ENCODE peak calls at places on chromosome 6, in ten cellular contexts. V is lower lobe of right lung; D is testis; J is adipocyte; U is cardiac fibroblast; K is Caco-2; T is fibroblast of mammary gland; B is IMR-90; A is BJ; X is effector memory CD4-positive, alpha-beta T cell. O is an unnamed sample.

GRCh38 chr6:140956567-140957306 is 1176.0 kb upstream of the GJE1 start:
- DNase-seq in V (no peak), A (no peak), J (peak), K (no peak), D (no peak), U (peak), T (peak), B (peak), X (no peak), O (peak)

GRCh38 chr6:16759646-16760535 is 1.4 kb downstream of the ATXN1 start:
- DNase-seq in D (peak), K (peak), B (peak), V (peak), U (peak), A (no peak), X (peak), J (peak), T (peak), O (peak)

GRCh38 chr6:159701413-159701999 is 8.5 kb upstream of the SOD2 start:
- DNase-seq in T (peak), X (no peak), J (peak), U (peak), V (no peak), D (no peak), K (no peak), A (peak), B (peak), O (peak)

GRCh38 chr6:15254074-15254975 is 8.5 kb downstream of the JARID2 start:
- DNase-seq in B (no peak), V (no peak), T (peak), X (no peak), U (peak), J (no peak), D (no peak), K (no peak), A (no peak), O (no peak)

GRCh38 chr6:149586149-149586548 is 20.0 kb downstream of the GINM1 start:
- DNase-seq in D (no peak), T (no peak), X (no peak), U (no peak), K (no peak), B (no peak), J (no peak), A (no peak), V (no peak), O (no peak)

GRCh38 chr6:8219352-8219943 is 117.1 kb upstream of the EEF1E1 start:
- DNase-seq in J (peak), U (peak), V (no peak), X (peak), D (peak), T (peak), A (no peak), K (no peak), B (peak), O (peak)

GRCh38 chr6:4356899-4357659 is 221.7 kb upstream of the ECI2 start:
- DNase-seq in X (no peak), J (no peak), A (no peak), U (no peak), T (no peak), K (no peak), B (no peak), V (no peak), D (no peak), O (no peak)

GRCh38 chr6:140480852-140481251 is 1106.4 kb upstream of the CITED2 start:
- DNase-seq in A (no peak), B (peak), T (peak), X (no peak), J (peak), V (no peak), D (peak), K (no peak), U (peak), O (no peak)

GRCh38 chr6:44228433-44228832 is 5.0 kb downstream of the SLC29A1 start:
- DNase-seq in K (no peak), V (no peak), J (no peak), X (no peak), D (no peak), A (no peak), T (no peak), B (no peak), U (no peak), O (no peak)

GRCh38 chr6:79648315-79648714 is 17.2 kb downstream of the SH3BGRL2 start:
- DNase-seq in U (no peak), T (no peak), B (no peak), J (no peak), X (no peak), A (no peak), D (no peak), V (no peak), K (no peak), O (peak)

GRCh38 chr6:90109141-90109540 is 187.5 kb downstream of the BACH2 start:
- DNase-seq in V (no peak), T (no peak), B (no peak), D (no peak), J (no peak), U (no peak), X (no peak), K (no peak), A (no peak), O (no peak)

GRCh38 chr6:117448732-117449131 is 23.0 kb upstream of the ROS1 start:
- DNase-seq in B (peak), V (no peak), J (peak), K (no peak), X (no peak), T (peak), U (peak), D (no peak), A (peak), O (no peak)

GRCh38 chr6:44655368-44656342 is 268.1 kb downstream of the CDC5L start:
- DNase-seq in X (peak), T (peak), A (no peak), J (peak), U (peak), D (peak), B (peak), K (peak), V (peak), O (peak)

GRCh38 chr6:168207421-168208175 is 112.0 kb downstream of the DACT2 start:
- DNase-seq in V (no peak), D (no peak), J (no peak), X (no peak), K (no peak), T (no peak), B (no peak), A (no peak), U (no peak), O (no peak)

GRCh38 chr6:56513631-56514030 is 129.1 kb downstream of the DST start:
- DNase-seq in K (no peak), V (no peak), J (no peak), A (no peak), T (no peak), U (no peak), X (no peak), B (peak), D (no peak), O (no peak)

GRCh38 chr6:93047033-93047432 is 372.3 kb downstream of the EPHA7 start:
- DNase-seq in B (no peak), X (no peak), U (no peak), J (no peak), T (no peak), A (no peak), D (no peak), K (no peak), V (no peak), O (no peak)

GRCh38 chr6:17086469-17086868 is 15.4 kb upstream of the STMND1 start:
- DNase-seq in X (no peak), J (peak), K (peak), T (peak), D (peak), A (peak), V (no peak), B (peak), U (peak), O (peak)

GRCh38 chr6:84249724-84250123 is 22.3 kb upstream of the CEP162 start:
- DNase-seq in K (no peak), A (no peak), X (no peak), D (no peak), J (no peak), U (peak), B (no peak), T (peak), V (no peak), O (no peak)

GRCh38 chr6:140809694-140810101 is 1323.0 kb upstream of the GJE1 start:
- DNase-seq in V (no peak), B (no peak), J (no peak), A (no peak), T (no peak), K (no peak), D (no peak), X (no peak), U (peak), O (no peak)

GRCh38 chr6:43736844-43737243 is 33.2 kb upstream of the VEGFA start:
- DNase-seq in T (no peak), J (no peak), B (no peak), K (no peak), D (no peak), X (no peak), V (no peak), A (no peak), U (no peak), O (no peak)

GRCh38 chr6:117477988-117478852 is 4.3 kb upstream of the DCBLD1 start:
- DNase-seq in D (peak), J (no peak), X (no peak), A (no peak), B (no peak), U (peak), T (peak), V (no peak), K (peak), O (peak)

GRCh38 chr6:38270367-38270766 is 369.4 kb downstream of the BTBD9 start:
- DNase-seq in D (no peak), X (no peak), U (no peak), B (no peak), V (no peak), K (no peak), A (no peak), J (no peak), T (peak), O (no peak)

GRCh38 chr6:109787312-109787711 is 96.2 kb downstream of the FIG4 start:
- DNase-seq in X (no peak), J (no peak), V (no peak), D (no peak), K (no peak), U (no peak), T (no peak), A (no peak), B (no peak), O (no peak)

GRCh38 chr6:11632231-11632630 is 94.7 kb downstream of the TMEM170B start:
- DNase-seq in T (no peak), A (no peak), V (peak), U (peak), J (peak), X (no peak), D (no peak), B (peak), K (peak), O (peak)

GRCh38 chr6:130322673-130323268 is 43.0 kb upstream of the TMEM200A start:
- DNase-seq in T (peak), D (peak), B (peak), K (no peak), V (no peak), U (peak), X (peak), A (no peak), J (peak), O (peak)

GRCh38 chr6:143822584-143823024 is 20.5 kb upstream of the LTV1 start:
- DNase-seq in B (peak), K (no peak), A (no peak), J (peak), D (no peak), X (no peak), V (no peak), U (peak), T (peak), O (no peak)

GRCh38 chr6:96014846-96015245 is 928 bp upstream of the FUT9 start:
- DNase-seq in J (no peak), A (no peak), V (no peak), K (no peak), D (no peak), T (no peak), U (no peak), X (no peak), B (no peak), O (no peak)

GRCh38 chr6:16438677-16439615 is 200.6 kb downstream of the GMPR start:
- DNase-seq in V (no peak), X (no peak), B (peak), K (no peak), D (no peak), T (peak), J (peak), A (no peak), U (peak), O (no peak)

GRCh38 chr6:42385339-42385738 is 66.4 kb downstream of the TRERF1 start:
- DNase-seq in J (no peak), B (no peak), V (no peak), U (no peak), X (no peak), T (no peak), K (no peak), A (no peak), D (no peak), O (peak)

GRCh38 chr6:6736753-6737654 is 148.5 kb downstream of the LY86 start:
- DNase-seq in U (peak), B (no peak), X (no peak), V (peak), T (peak), A (peak), D (peak), K (peak), J (peak), O (peak)

GRCh38 chr6:15502451-15503345 is 160.1 kb downstream of the DTNBP1 start:
- DNase-seq in D (no peak), T (no peak), B (no peak), K (no peak), X (no peak), U (peak), A (no peak), J (no peak), V (no peak), O (no peak)

GRCh38 chr6:99016355-99016754 is 68.6 kb upstream of the FBXL4 start:
- DNase-seq in D (no peak), A (no peak), U (peak), T (peak), V (no peak), X (no peak), K (no peak), B (peak), J (peak), O (no peak)

GRCh38 chr6:56370127-56370540 is 122.8 kb upstream of the COL21A1 start:
- DNase-seq in T (peak), D (peak), B (no peak), A (no peak), U (peak), V (peak), K (peak), X (no peak), J (peak), O (peak)

DNA sequence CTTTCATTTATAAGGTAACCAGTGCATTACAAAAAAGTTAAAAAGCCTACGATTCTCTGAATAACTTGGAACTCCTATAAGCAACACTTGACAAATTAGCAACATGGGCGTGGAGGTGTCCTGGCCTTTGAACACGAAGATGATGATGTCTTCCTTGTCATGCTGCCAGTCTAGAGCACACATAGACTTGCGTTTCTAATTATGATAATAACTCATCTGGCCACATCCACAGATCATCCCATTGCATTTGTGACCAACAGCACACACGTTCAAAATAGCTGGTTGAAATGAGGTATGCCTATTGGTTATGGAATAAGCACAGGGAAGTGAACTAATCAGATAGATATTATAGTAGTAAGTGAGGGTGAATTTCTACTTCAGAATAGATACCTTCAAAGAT is 608.9 kb downstream of the PRKN start:
- DNase-seq in T (peak), B (no peak), U (no peak), D (no peak), V (no peak), X (no peak), K (no peak), J (no peak), A (no peak), O (no peak)
- H3K4me3 ChIP-seq in T (no peak), B (no peak), U (no peak), D (no peak), V (no peak), X (no peak), K (no peak), J (no peak), A (no peak), O (no peak)

GRCh38 chr6:127458190-127458589 is 999 bp downstream of the KIAA0408 start:
- DNase-seq in J (no peak), K (no peak), V (no peak), X (no peak), T (no peak), D (no peak), U (no peak), B (no peak), A (no peak), O (no peak)
- H3K4me3 ChIP-seq in J (peak), K (no peak), V (peak), X (no peak), T (no peak), D (no peak), U (no peak), B (no peak), A (no peak), O (no peak)

DNA sequence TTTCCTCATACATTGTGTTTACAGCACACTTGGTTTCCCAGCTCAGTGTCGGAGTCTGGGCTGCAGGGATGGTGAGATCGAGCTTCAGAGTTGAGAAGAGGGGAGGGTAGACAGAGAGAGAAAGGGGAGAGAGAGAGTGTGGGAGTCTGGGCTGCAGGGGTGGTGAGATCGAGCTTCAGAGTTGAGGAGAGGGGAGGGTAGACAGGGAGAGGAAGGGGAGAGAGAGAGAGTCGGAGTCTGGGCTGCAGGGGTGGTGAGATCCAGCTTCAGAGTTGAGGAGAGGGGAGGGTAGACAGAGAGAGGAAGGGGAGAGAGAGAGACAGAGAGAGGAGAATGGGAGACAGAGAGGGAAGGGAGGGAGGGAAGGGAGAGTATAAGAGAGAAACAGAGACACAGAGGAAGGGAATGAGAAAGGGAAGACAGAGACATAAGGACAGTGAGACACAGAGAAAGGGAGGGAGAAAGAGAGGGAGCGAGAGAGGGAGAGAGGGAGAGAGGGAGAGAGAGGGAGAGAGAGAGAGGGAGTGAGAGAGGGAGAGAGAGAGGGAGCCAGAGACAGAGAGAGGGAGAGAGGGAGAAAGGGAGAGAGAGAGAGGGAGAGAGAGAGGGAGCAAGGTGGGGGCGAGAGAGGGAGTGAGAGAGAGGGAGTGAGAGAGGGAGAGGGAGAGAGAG is 222.7 kb upstream of the GMDS start:
- DNase-seq in A (no peak), K (no peak), T (no peak), X (no peak), J (no peak), V (no peak), D (no peak), B (no peak), U (no peak), O (no peak)
- H3K4me3 ChIP-seq in A (no peak), K (no peak), T (no peak), X (no peak), J (no peak), V (no peak), D (no peak), B (no peak), U (no peak), O (no peak)

GRCh38 chr6:27293436-27294152 is 18.5 kb downstream of the POM121L2 start:
- DNase-seq in V (no peak), X (no peak), T (peak), J (peak), B (peak), D (no peak), U (peak), K (peak), A (no peak), O (no peak)

GRCh38 chr6:27288136-27289044 is 23.7 kb downstream of the POM121L2 start:
- DNase-seq in A (no peak), D (no peak), J (no peak), K (peak), T (no peak), V (no peak), U (no peak), X (no peak), B (no peak), O (no peak)

GRCh38 chr6:27290850-27291208 is 21.2 kb downstream of the POM121L2 start:
- DNase-seq in D (no peak), K (no peak), U (no peak), V (no peak), X (no peak), T (no peak), A (no peak), B (no peak), J (no peak), O (no peak)

GRCh38 chr6:27287751-27288135 is 24.3 kb downstream of the POM121L2 start:
- DNase-seq in U (no peak), V (no peak), B (no peak), T (no peak), D (no peak), A (no peak), X (no peak), K (no peak), J (no peak), O (no peak)

DNA sequence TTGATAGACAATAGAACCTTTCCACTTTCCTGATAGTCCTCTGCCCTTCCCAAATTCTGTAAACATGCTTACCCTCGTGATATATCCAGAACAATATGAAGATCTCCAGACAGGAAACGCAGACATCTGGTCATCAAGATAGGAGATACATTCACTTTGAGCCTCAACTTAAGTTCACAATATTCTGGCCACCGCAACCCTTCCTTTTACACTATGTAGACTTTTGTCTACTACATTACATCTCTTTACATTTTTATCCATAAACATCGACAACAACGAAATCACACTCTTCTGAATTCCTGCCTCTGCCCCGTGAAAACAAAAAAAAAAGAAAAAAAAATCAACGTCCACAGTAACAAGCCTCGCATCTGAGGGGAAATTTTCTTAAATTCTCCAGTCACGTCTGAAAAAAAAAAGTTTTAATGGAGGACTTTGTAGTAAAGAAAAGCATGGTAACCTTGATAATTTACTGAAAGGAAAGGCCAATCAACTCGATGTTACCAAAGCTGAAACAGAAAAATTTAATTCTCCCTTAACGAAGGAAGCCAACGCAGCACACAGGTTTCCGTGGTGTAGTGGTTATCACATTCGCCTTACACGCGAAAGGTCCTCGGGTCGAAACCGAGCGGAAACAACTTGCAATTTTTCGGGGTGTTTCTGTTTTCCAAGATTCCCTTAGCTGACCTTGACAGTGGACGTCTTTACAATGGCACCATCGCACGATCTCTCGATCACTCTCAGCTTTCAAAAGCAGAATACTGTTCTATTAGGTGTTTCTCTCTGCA is 21.8 kb downstream of the POM121L2 start:
- DNase-seq in V (no peak), T (peak), X (no peak), D (no peak), J (peak), K (no peak), A (no peak), B (peak), U (no peak), O (no peak)
- H3K4me3 ChIP-seq in V (no peak), T (peak), X (no peak), D (no peak), J (peak), K (no peak), A (no peak), B (peak), U (no peak), O (no peak)